ENCODE peak calls at places on chromosomes 11 and 22, in five cellular contexts. R is right lobe of liver; E is heart left ventricle; M is CD4-positive, CD25-positive, alpha-beta regulatory T cell; J is mammary epithelial cell. H is an unnamed sample.

GRCh38 chr11:110125632-110126031 is 32.4 kb downstream of the ZC3H12C start:
- DNase-seq in J (peak; percentile 34), R (no peak), E (no peak), M (no peak), H (no peak)

GRCh38 chr22:41380993-41381328 is 781 bp upstream of the TEF start:
- DNase-seq in J (peak; percentile 79), M (no peak), R (no peak), E (peak; percentile 87), H (no peak)

GRCh38 chr11:124761301-124762021 is 629 bp downstream of the ESAM start:
- DNase-seq in M (no peak), E (peak; percentile 69), J (no peak), R (no peak), H (no peak)

GRCh38 chr11:33874910-33875490 is 16.9 kb downstream of the LMO2 start:
- DNase-seq in R (no peak), M (no peak), J (no peak), E (no peak), H (no peak)

GRCh38 chr22:20864186-20864908 is 5.5 kb downstream of the SNAP29 start:
- DNase-seq in R (no peak), J (no peak), M (no peak), E (no peak), H (no peak)

GRCh38 chr11:20467458-20468185 is 80.1 kb downstream of the PRMT3 start:
- DNase-seq in J (no peak), R (no peak), E (no peak), M (no peak), H (no peak)

GRCh38 chr11:73477518-73477917 is 101.3 kb downstream of the RELT start:
- DNase-seq in M (no peak), R (no peak), E (no peak), J (no peak), H (peak; percentile 24)

GRCh38 chr22:38213319-38214247 is 11.8 kb downstream of the MAFF start:
- DNase-seq in M (no peak), E (no peak), R (peak; percentile 74), J (no peak), H (no peak)

GRCh38 chr11:66188580-66188979 is 79.9 kb upstream of the RAB1B start:
- DNase-seq in M (no peak), E (no peak), R (no peak), J (peak; percentile 44), H (no peak)

GRCh38 chr22:50376064-50376747 is 33.1 kb downstream of the PPP6R2 start:
- DNase-seq in E (no peak), M (no peak), J (no peak), R (no peak), H (no peak)

GRCh38 chr11:61111786-61112517 is 9.7 kb downstream of the CD5 start:
- DNase-seq in M (peak; percentile 54), J (no peak), E (no peak), R (no peak), H (no peak)

GRCh38 chr11:79807506-79807905 is 366.7 kb upstream of the TENM4 start:
- DNase-seq in R (no peak), E (no peak), M (no peak), J (peak; percentile 20), H (no peak)

GRCh38 chr22:36977401-36977861 is 41.8 kb downstream of the TST start:
- DNase-seq in M (peak; percentile 69), J (no peak), R (peak; percentile 72), E (peak; percentile 60), H (peak; percentile 95)

GRCh38 chr22:49838771-49839717 is 11.4 kb upstream of the BRD1 start:
- DNase-seq in E (no peak), R (no peak), M (peak; percentile 88), J (peak; percentile 21), H (no peak)

GRCh38 chr11:117238221-117238620 is 5.8 kb downstream of the RNF214 start:
- DNase-seq in R (no peak), M (no peak), J (no peak), E (no peak), H (no peak)

GRCh38 chr22:41445171-41446056 is 1.2 kb downstream of the TOB2 start:
- DNase-seq in E (no peak), J (peak; percentile 7), M (peak; percentile 56), R (peak; percentile 28), H (peak; percentile 67)

GRCh38 chr22:22094514-22094913 is 111.9 kb upstream of the TOP3B start:
- DNase-seq in J (no peak), R (no peak), E (no peak), M (no peak), H (peak; percentile 25)

GRCh38 chr22:31153357-31153756 is 6.6 kb upstream of the RNF185 start:
- DNase-seq in M (no peak), J (no peak), E (no peak), R (no peak), H (no peak)

GRCh38 chr11:289145-289705 is 299 bp downstream of the PGGHG start:
- DNase-seq in E (peak; percentile 85), R (no peak), M (no peak), J (no peak), H (no peak)

GRCh38 chr22:49968831-49969661 is 8.5 kb downstream of the PIM3 start:
- DNase-seq in E (no peak), J (no peak), R (peak; percentile 30), M (no peak), H (no peak)

GRCh38 chr11:7422544-7423331 is 62.6 kb upstream of the OLFML1 start:
- DNase-seq in M (no peak), E (no peak), J (peak; percentile 4), R (no peak), H (peak; percentile 43)

GRCh38 chr11:76604081-76604601 is 66.4 kb downstream of the LRRC32 start:
- DNase-seq in R (no peak), M (no peak), E (no peak), J (no peak), H (no peak)

GRCh38 chr22:29203883-29204282 is 1.8 kb upstream of the EMID1 start:
- DNase-seq in M (no peak), R (no peak), J (no peak), E (no peak), H (no peak)

DNA sequence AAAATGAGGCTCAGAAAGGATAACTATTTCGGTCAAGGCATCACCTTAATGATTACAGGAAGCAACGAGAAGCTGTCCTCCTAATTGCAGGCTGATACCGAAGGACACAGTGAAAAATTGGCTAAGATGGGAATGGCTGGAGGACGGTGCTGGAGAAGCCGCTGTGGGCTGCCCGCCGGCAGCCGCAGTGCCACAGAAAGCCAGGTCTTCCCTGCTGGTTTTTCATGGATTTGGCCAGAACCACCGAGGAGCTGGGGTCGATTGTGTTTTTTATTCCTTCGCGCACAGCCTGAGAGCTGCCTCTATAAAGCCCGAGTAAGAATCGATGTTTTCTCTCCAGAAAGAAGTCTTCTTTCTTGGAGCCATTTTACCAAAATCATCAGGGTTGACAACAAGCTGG is 1484.2 kb downstream of the BRD1 start:
- DNase-seq in J (no peak), E (no peak), R (no peak), M (no peak), H (no peak)
- H3K9me3 ChIP-seq in J (peaks cover 41% of the 10 kb centered on the region), E (no peaks in the 10 kb centered on the region), R (no peaks in the 10 kb centered on the region), M (no peaks in the 10 kb centered on the region), H (no peaks in the 10 kb centered on the region)

GRCh38 chr11:2641623-2642022 is 58.2 kb downstream of the KCNQ1OT1 start:
- DNase-seq in J (no peak), E (no peak), M (no peak), R (no peak), H (no peak)
- H3K9me3 ChIP-seq in J (peaks cover 17% of the 10 kb centered on the region), E (peaks cover 91% of the 10 kb centered on the region), M (peaks cover 27% of the 10 kb centered on the region), R (no peaks in the 10 kb centered on the region), H (peaks cover 52% of the 10 kb centered on the region)

GRCh38 chr11:18330921-18331320 is 8.6 kb downstream of the GTF2H1 start:
- DNase-seq in E (no peak), M (no peak), J (no peak), R (no peak), H (no peak)
- H3K9me3 ChIP-seq in E (no peaks in the 10 kb centered on the region), M (no peaks in the 10 kb centered on the region), J (no peaks in the 10 kb centered on the region), R (no peaks in the 10 kb centered on the region), H (no peaks in the 10 kb centered on the region)

GRCh38 chr22:17637490-17638181 is 921 bp upstream of the BCL2L13 start:
- DNase-seq in J (no peak), R (no peak), M (no peak), E (no peak), H (no peak)

GRCh38 chr22:17638182-17638431 is 450 bp upstream of the BCL2L13 start:
- DNase-seq in J (no peak), E (no peak), R (no peak), M (no peak), H (peak; percentile 72)

GRCh38 chr22:17633217-17633997 is 4.9 kb upstream of the ATP6V1E1 start:
- DNase-seq in J (peak; percentile 97), R (no peak), E (no peak), M (no peak), H (no peak)

GRCh38 chr22:17633998-17634323 is 4.6 kb upstream of the BCL2L13 start:
- DNase-seq in J (no peak), M (no peak), E (no peak), R (no peak), H (no peak)

DNA sequence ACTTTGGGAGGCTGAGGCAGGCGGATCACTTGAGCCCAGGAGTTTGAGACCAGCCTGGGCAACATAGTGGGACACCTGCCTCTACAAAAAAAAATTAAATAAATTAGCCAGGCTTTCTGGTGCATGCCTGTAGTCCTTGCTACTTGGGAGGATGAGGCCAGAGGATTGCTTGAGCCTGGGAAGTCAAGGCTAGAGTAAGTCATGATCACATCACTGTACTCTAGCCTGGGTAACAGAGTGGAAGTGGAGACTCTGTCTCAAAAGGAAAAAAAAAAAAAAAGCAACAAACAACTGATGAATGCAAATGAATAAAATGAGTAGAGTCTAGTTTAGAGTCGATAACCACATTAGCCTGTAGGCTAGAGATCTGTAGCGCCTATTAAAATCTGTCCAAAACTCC is 3.9 kb upstream of the BCL2L13 start:
- DNase-seq in M (no peak), E (no peak), J (no peak), R (no peak), H (no peak)
- H3K9me3 ChIP-seq in M (no peaks in the 10 kb centered on the region), E (no peaks in the 10 kb centered on the region), J (no peaks in the 10 kb centered on the region), R (no peaks in the 10 kb centered on the region), H (no peaks in the 10 kb centered on the region)

GRCh38 chr22:47287516-47287915 is 525.1 kb downstream of the TBC1D22A start:
- DNase-seq in M (no peak), E (no peak), J (no peak), R (no peak), H (no peak)
- H3K9me3 ChIP-seq in M (no peaks in the 10 kb centered on the region), E (no peaks in the 10 kb centered on the region), J (peaks cover 41% of the 10 kb centered on the region), R (no peaks in the 10 kb centered on the region), H (no peaks in the 10 kb centered on the region)

H was measured in Karpas-422.